ENCODE peak calls at places on chromosomes 4 and X, in four cellular contexts. G is posterior cingulate gyrus, R is GM12865, C is adipocyte. J is an unnamed sample.

GRCh38 chrX:54710920-54711319 is 87.1 kb downstream of the ITIH6 start:
- DNase-seq in G (no peak), R (no peak), C (no peak), J (no peak)

GRCh38 chr4:148443550-148444295 is 1.5 kb upstream of the NR3C2 start:
- DNase-seq in G (peak), R (peak), C (peak), J (no peak)

GRCh38 chr4:1201851-1202525 is 29.6 kb upstream of the SPON2 start:
- DNase-seq in G (no peak), R (peak), C (no peak), J (peak)

GRCh38 chr4:128323401-128323800 is 35.8 kb upstream of the PGRMC2 start:
- DNase-seq in G (no peak), R (no peak), C (no peak), J (no peak)

GRCh38 chr4:181684310-181684709 is 558.9 kb upstream of the TENM3 start:
- DNase-seq in G (no peak), R (no peak), C (peak), J (peak)

GRCh38 chr4:184648220-184649025 is 824 bp downstream of the CASP3 start:
- DNase-seq in G (peak), R (peak), C (peak), J (peak)

GRCh38 chr4:80156410-80156809 is 40.9 kb upstream of the PRDM8 start:
- DNase-seq in G (no peak), R (no peak), C (peak), J (no peak)

GRCh38 chrX:115018944-115019343 is 1.5 kb upstream of the IL13RA2 start:
- DNase-seq in G (no peak), R (no peak), C (no peak), J (peak)

GRCh38 chr4:13983189-13983790 is 355.8 kb upstream of the BOD1L1 start:
- DNase-seq in G (no peak), R (no peak), C (no peak), J (no peak)

GRCh38 chrX:105820247-105820646 is 2.1 kb upstream of the NRK start:
- DNase-seq in G (no peak), R (no peak), C (no peak), J (no peak)

GRCh38 chr4:69874507-69874906 is 14.6 kb upstream of the SULT1E1 start:
- DNase-seq in G (no peak), R (no peak), C (no peak), J (no peak)

GRCh38 chr4:109721033-109721432 is 8.8 kb downstream of the PLA2G12A start:
- DNase-seq in G (no peak), R (no peak), C (no peak), J (no peak)

GRCh38 chr4:128371004-128371777 is 83.6 kb upstream of the PGRMC2 start:
- DNase-seq in G (no peak), R (no peak), C (no peak), J (peak)

GRCh38 chr4:1989533-1990347 is 19.0 kb downstream of the NELFA start:
- DNase-seq in G (no peak), R (no peak), C (no peak), J (no peak)

GRCh38 chrX:50691820-50692219 is 122.2 kb downstream of the SHROOM4 start:
- DNase-seq in G (no peak), R (peak), C (peak), J (peak)

GRCh38 chr4:24915121-24915922 is 2.5 kb upstream of the CCDC149 start:
- DNase-seq in G (no peak), R (no peak), C (no peak), J (no peak)

GRCh38 chr4:6855692-6856297 is 53.8 kb upstream of the TBC1D14 start:
- DNase-seq in G (no peak), R (peak), C (peak), J (peak)

GRCh38 chr4:146255874-146256273 is 41.5 kb downstream of the REELD1 start:
- DNase-seq in G (no peak), R (no peak), C (peak), J (peak)

GRCh38 chr4:39568805-39569204 is 41.6 kb upstream of the UGDH start:
- DNase-seq in G (no peak), R (peak), C (no peak), J (no peak)

GRCh38 chr4:123481034-123481433 is 84.4 kb downstream of the SPRY1 start:
- DNase-seq in G (no peak), R (no peak), C (peak), J (peak)

GRCh38 chr4:46386570-46386969 is 3.4 kb downstream of the GABRA2 start:
- DNase-seq in G (no peak), R (no peak), C (no peak), J (no peak)

GRCh38 chr4:30258949-30259348 is 461.2 kb upstream of the PCDH7 start:
- DNase-seq in G (no peak), R (no peak), C (no peak), J (no peak)

GRCh38 chr4:168587326-168588125 is 90.7 kb downstream of the PALLD start:
- DNase-seq in G (no peak), R (no peak), C (peak), J (peak)

GRCh38 chr4:87657525-87657924 is 7.4 kb downstream of the DMP1 start:
- DNase-seq in G (no peak), R (no peak), C (no peak), J (peak)

GRCh38 chr4:10942166-10942565 is 257.6 kb upstream of the CLNK start:
- DNase-seq in G (no peak), R (no peak), C (no peak), J (no peak)

GRCh38 chr4:87461281-87461700 is 38.9 kb downstream of the NUDT9 start:
- DNase-seq in G (no peak), R (no peak), C (peak), J (no peak)

GRCh38 chrX:119015407-119016242 is 41.2 kb downstream of the LONRF3 start:
- DNase-seq in G (no peak), R (peak), C (peak), J (peak)

GRCh38 chr4:31022702-31023101 is 302.5 kb downstream of the PCDH7 start:
- DNase-seq in G (no peak), R (no peak), C (no peak), J (no peak)

GRCh38 chrX:139739138-139739537 is 31.2 kb upstream of the MCF2 start:
- DNase-seq in G (no peak), R (peak), C (peak), J (peak)

GRCh38 chrX:120251471-120252011 is 929 bp downstream of the ZBTB33 start:
- DNase-seq in G (no peak), R (peak), C (peak), J (peak)

GRCh38 chr4:159006202-159006601 is 96.7 kb upstream of the RAPGEF2 start:
- DNase-seq in G (no peak), R (no peak), C (no peak), J (peak)

GRCh38 chr4:151582098-151582497 is 173.1 kb downstream of the FHIP1A start:
- DNase-seq in G (no peak), R (no peak), C (no peak), J (no peak)

GRCh38 chr4:23962462-23962861 is 72.6 kb upstream of the PPARGC1A start:
- DNase-seq in G (no peak), R (no peak), C (no peak), J (no peak)

GRCh38 chr4:7781361-7781760 is 158.3 kb downstream of the AFAP1 start:
- DNase-seq in G (no peak), R (no peak), C (peak), J (peak)

GRCh38 chr4:181877329-181877848 is 365.8 kb upstream of the TENM3 start:
- DNase-seq in G (no peak), R (no peak), C (peak), J (no peak)

J was measured in AG10803.